ENCODE peak calls at places on chromosomes 3 and 15, in eight cellular contexts. O, U, K, R, D, V, J and Z are unnamed samples. For H3K9me3, the result is how much of the 10 kb centered on the place peaks cover.

GRCh38 chr3:128454310-128454618 is 12.4 kb downstream of the DNAJB8 start:
- DNase-seq in O (no peak), U (no peak), K (no peak), R (no peak), D (no peak), V (no peak), J (no peak), Z (no peak)

GRCh38 chr3:51354766-51355615 is 30.1 kb upstream of the MANF start:
- DNase-seq in O (no peak), U (no peak), K (no peak), R (no peak), D (no peak), V (no peak), J (no peak), Z (peak)

GRCh38 chr3:109337393-109337792 is at the start of gene DPPA4:
- DNase-seq in O (no peak), U (no peak), K (no peak), R (no peak), D (no peak), V (no peak), J (no peak), Z (no peak)

GRCh38 chr3:2098398-2099027 is at the start of gene CNTN4:
- DNase-seq in O (peak), U (peak), K (no peak), R (no peak), D (peak), V (no peak), J (no peak), Z (no peak)

GRCh38 chr3:99984139-99984538 is 130.2 kb downstream of the FILIP1L start:
- DNase-seq in O (no peak), U (no peak), K (no peak), R (no peak), D (no peak), V (no peak), J (no peak), Z (no peak)

GRCh38 chr15:80876034-80876433 is 96.9 kb downstream of the CEMIP start:
- DNase-seq in O (no peak), U (no peak), K (no peak), R (no peak), D (peak), V (no peak), J (no peak), Z (no peak)

GRCh38 chr3:11774296-11774877 is 72.3 kb downstream of the TAMM41 start:
- DNase-seq in O (peak), U (peak), K (peak), R (no peak), D (peak), V (no peak), J (peak), Z (no peak)

GRCh38 chr15:79402136-79402535 is 30.0 kb upstream of the MINAR1 start:
- DNase-seq in O (no peak), U (no peak), K (no peak), R (peak), D (no peak), V (no peak), J (no peak), Z (no peak)

GRCh38 chr15:98969126-98969735 is 38.4 kb downstream of the PGPEP1L start:
- DNase-seq in O (no peak), U (no peak), K (no peak), R (no peak), D (no peak), V (no peak), J (no peak), Z (no peak)

GRCh38 chr3:45546636-45547201 is 47.8 kb upstream of the LIMD1 start:
- DNase-seq in O (no peak), U (no peak), K (peak), R (no peak), D (no peak), V (no peak), J (no peak), Z (no peak)

GRCh38 chr15:81049835-81050234 is 49.1 kb downstream of the TLNRD1 start:
- DNase-seq in O (no peak), U (no peak), K (no peak), R (peak), D (no peak), V (no peak), J (no peak), Z (no peak)

GRCh38 chr3:157130138-157130880 is 29.6 kb downstream of the CCNL1 start:
- DNase-seq in O (peak), U (peak), K (peak), R (no peak), D (peak), V (no peak), J (peak), Z (peak)

GRCh38 chr15:71337197-71337845 is 222.1 kb downstream of the THSD4 start:
- DNase-seq in O (no peak), U (no peak), K (peak), R (no peak), D (no peak), V (no peak), J (no peak), Z (no peak)

GRCh38 chr15:47301481-47301880 is 415.8 kb upstream of the SEMA6D start:
- DNase-seq in O (no peak), U (peak), K (no peak), R (no peak), D (no peak), V (no peak), J (no peak), Z (no peak)

DNA sequence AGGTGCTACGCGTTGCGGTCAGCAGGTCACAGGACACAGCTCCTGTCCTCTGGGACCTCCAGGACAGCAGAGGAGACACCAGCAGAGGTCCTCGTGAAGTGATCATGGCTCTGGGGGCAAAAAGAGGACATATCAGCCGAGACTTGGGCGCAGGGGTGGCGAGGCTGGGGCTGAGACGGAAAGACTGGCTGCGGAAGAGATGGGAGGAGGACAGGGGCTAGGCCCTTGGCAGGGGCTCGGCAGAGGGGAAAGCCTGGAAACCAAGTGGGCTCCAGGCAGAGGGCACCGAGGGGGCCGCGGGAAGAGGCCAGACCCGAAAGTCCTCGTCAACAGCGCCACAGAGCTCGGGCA is 4.9 kb upstream of the CFAP100 start:
- DNase-seq in O (no peak), U (no peak), K (no peak), R (no peak), D (no peak), V (no peak), J (no peak), Z (no peak)
- H3K9me3 ChIP-seq in O (under half), U (under half), K (under half), R (under half), D (under half), V (under half), J (under half), Z (under half)

GRCh38 chr15:56495050-56495449 is 30.1 kb upstream of the MNS1 start:
- DNase-seq in O (no peak), U (peak), K (no peak), R (no peak), D (no peak), V (no peak), J (no peak), Z (no peak)

GRCh38 chr15:56491110-56491722 is 26.3 kb upstream of the MNS1 start:
- DNase-seq in O (peak), U (peak), K (peak), R (no peak), D (peak), V (no peak), J (peak), Z (peak)

GRCh38 chr15:56492786-56493555 is 28.0 kb upstream of the MNS1 start:
- DNase-seq in O (no peak), U (no peak), K (no peak), R (no peak), D (no peak), V (no peak), J (no peak), Z (no peak)

DNA sequence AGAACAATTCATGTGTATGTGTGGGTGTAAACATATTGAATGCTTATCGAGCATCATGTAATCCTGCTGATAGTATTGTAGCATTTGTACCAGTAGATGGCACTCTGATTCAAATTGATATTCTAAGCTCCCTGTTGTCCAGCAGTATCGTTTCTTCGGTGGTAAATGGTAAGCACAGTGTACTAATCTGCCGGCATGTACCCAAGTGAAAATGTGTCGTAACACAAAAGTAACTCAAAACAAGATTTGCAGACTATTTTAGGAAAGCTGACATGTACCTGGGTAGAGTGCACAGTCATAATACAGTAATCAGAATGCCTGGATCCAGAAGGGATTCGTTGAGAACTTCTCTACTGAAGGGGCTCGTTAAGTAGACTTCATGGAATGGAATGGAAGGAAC is 31.7 kb upstream of the MNS1 start:
- DNase-seq in O (peak), U (no peak), K (peak), R (no peak), D (no peak), V (no peak), J (peak), Z (no peak)
- TF ChIP-seq POLR2A in O (no peak), U (no peak), K (no peak), R (no peak), D (no peak), V (no peak), J (no peak), Z (no peak)

GRCh38 chr15:22263738-22264137 is 183.4 kb downstream of the OR4M2 start:
- DNase-seq in O (no peak), U (no peak), K (no peak), R (no peak), D (no peak), V (no peak), J (no peak), Z (no peak)
- H3K9me3 ChIP-seq in O (under half), U (under half), K (under half), R (under half), D (under half), V (under half), J (under half), Z (under half)

GRCh38 chr3:173584834-173585831 is 187.6 kb downstream of the NLGN1 start:
- DNase-seq in O (no peak), U (peak), K (no peak), R (no peak), D (peak), V (no peak), J (peak), Z (no peak)

GRCh38 chr3:173583496-173583895 is 186.0 kb downstream of the NLGN1 start:
- DNase-seq in O (no peak), U (no peak), K (no peak), R (no peak), D (no peak), V (no peak), J (no peak), Z (no peak)

GRCh38 chr3:173587055-173587454 is 189.5 kb downstream of the NLGN1 start:
- DNase-seq in O (no peak), U (no peak), K (no peak), R (no peak), D (no peak), V (no peak), J (no peak), Z (no peak)

GRCh38 chr3:173586176-173586575 is 188.6 kb downstream of the NLGN1 start:
- DNase-seq in O (no peak), U (no peak), K (no peak), R (no peak), D (no peak), V (no peak), J (peak), Z (no peak)

GRCh38 chr3:173584093-173584833 is 186.7 kb downstream of the NLGN1 start:
- DNase-seq in O (no peak), U (no peak), K (peak), R (no peak), D (no peak), V (no peak), J (peak), Z (no peak)
- TF ChIP-seq POLR2A in O (no peak), U (no peak), K (no peak), R (no peak), D (no peak), V (no peak), J (no peak), Z (no peak)